ENCODE peak calls at places on chromosomes 13 and 19, in six cellular contexts. P is amygdala; E is fibroblast of pulmonary artery; K is activated CD4-positive, alpha-beta T cell treated with anti-CD3 and anti-CD28 coated beads for 48 hours; F is endothelial cell; Z is stimulated activated CD4-positive, alpha-beta T cell treated with anti-CD3 and anti-CD28 coated beads, Interleukin-4, amount 100 ng/mL, for 24 hours. O is an unnamed sample.

GRCh38 chr19:10691178-10691881 is 9.9 kb upstream of the QTRT1 start:
- DNase-seq in P (no peak), E (no peak), K (no peak), F (no peak), Z (no peak), O (no peak)

GRCh38 chr13:92842145-92842544 is 384.5 kb upstream of the GPC6 start:
- DNase-seq in P (no peak), E (peak; percentile 92), K (no peak), F (no peak), Z (no peak), O (no peak)

GRCh38 chr13:46679369-46680180 is 117.4 kb downstream of the ESD start:
- DNase-seq in P (no peak), E (peak; percentile 71), K (peak; percentile 23), F (no peak), Z (peak; percentile 12), O (no peak)

GRCh38 chr19:43526884-43527859 is at the start of gene ETHE1:
- DNase-seq in P (peak; percentile 80), E (peak; percentile 50), K (peak; percentile 86), F (peak; percentile 78), Z (peak; percentile 74), O (no peak)

GRCh38 chr19:38023661-38024574 is 116.9 kb downstream of the SIPA1L3 start:
- DNase-seq in P (no peak), E (no peak), K (no peak), F (no peak), Z (no peak), O (no peak)

GRCh38 chr13:106373989-106374572 is 161.4 kb downstream of the EFNB2 start:
- DNase-seq in P (no peak), E (peak; percentile 77), K (peak; percentile 9), F (no peak), Z (no peak), O (no peak)

GRCh38 chr13:23673354-23673753 is 103.1 kb downstream of the TNFRSF19 start:
- DNase-seq in P (no peak), E (peak; percentile 84), K (no peak), F (no peak), Z (no peak), O (no peak)

GRCh38 chr13:25732146-25732865 is 319.5 kb downstream of the SHISA2 start:
- DNase-seq in P (no peak), E (peak; percentile 15), K (no peak), F (no peak), Z (no peak), O (no peak)

GRCh38 chr19:29546583-29547190 is 20.9 kb downstream of the VSTM2B start:
- DNase-seq in P (no peak), E (no peak), K (no peak), F (no peak), Z (no peak), O (no peak)

GRCh38 chr13:22092791-22093545 is 422.1 kb downstream of the FGF9 start:
- DNase-seq in P (no peak), E (no peak), K (no peak), F (no peak), Z (no peak), O (no peak)

GRCh38 chr13:66933527-66933926 is 296.6 kb downstream of the PCDH9 start:
- DNase-seq in P (no peak), E (no peak), K (no peak), F (no peak), Z (no peak), O (no peak)

GRCh38 chr13:97068146-97068545 is 73.9 kb upstream of the OXGR1 start:
- DNase-seq in P (no peak), E (no peak), K (no peak), F (peak; percentile 6), Z (no peak), O (peak; percentile 72)

GRCh38 chr19:40982594-40983101 is 8.4 kb upstream of the CYP2B6 start:
- DNase-seq in P (no peak), E (peak; percentile 1), K (no peak), F (no peak), Z (no peak), O (no peak)

GRCh38 chr13:31631716-31632115 is 107.6 kb upstream of the RXFP2 start:
- DNase-seq in P (no peak), E (no peak), K (no peak), F (no peak), Z (no peak), O (no peak)

GRCh38 chr19:19661675-19662251 is 1.7 kb downstream of the ATP13A1 start:
- DNase-seq in P (no peak), E (no peak), K (peak; percentile 57), F (no peak), Z (peak; percentile 54), O (no peak)

GRCh38 chr13:25874907-25875306 is 176.9 kb downstream of the SHISA2 start:
- DNase-seq in P (no peak), E (no peak), K (peak; percentile 70), F (no peak), Z (peak; percentile 62), O (peak; percentile 23)

GRCh38 chr13:50805805-50806204 is 37.7 kb downstream of the DLEU7 start:
- DNase-seq in P (no peak), E (peak; percentile 35), K (no peak), F (no peak), Z (no peak), O (no peak)

O was measured in DMS153.